ENCODE peak calls at places on chromosome 2, in five cellular contexts. One of them, this sample, is unnamed.

GRCh38 chr2:150588210-150588870 is 100.9 kb upstream of the RND3 start:
- DNase-seq in K562: no peak
- DNase-seq in GM12878: no peak
- DNase-seq in HepG2: no peak
- DNase-seq in H1: no peak
- DNase-seq in this sample: no peak

GRCh38 chr2:172970660-172971059 is 105.0 kb upstream of the MAP3K20 start:
- DNase-seq in HepG2: no peak
- DNase-seq in K562: no peak
- DNase-seq in H1: no peak
- DNase-seq in GM12878: no peak
- DNase-seq in this sample: no peak

GRCh38 chr2:238174701-238175100 is 15.9 kb downstream of the ERFE start:
- DNase-seq in HepG2: no peak
- DNase-seq in GM12878: no peak
- DNase-seq in H1: no peak
- DNase-seq in K562: no peak
- DNase-seq in this sample: no peak

GRCh38 chr2:26344581-26345283 is 1.2 kb upstream of the SELENOI start:
- DNase-seq in K562: peak; percentile 27
- DNase-seq in GM12878: no peak
- DNase-seq in H1: no peak
- DNase-seq in HepG2: peak; percentile 63
- DNase-seq in this sample: peak; percentile 73

GRCh38 chr2:74671479-74671878 is 17.4 kb downstream of the SEMA4F start:
- DNase-seq in HepG2: no peak
- DNase-seq in H1: no peak
- DNase-seq in K562: no peak
- DNase-seq in GM12878: no peak
- DNase-seq in this sample: no peak

GRCh38 chr2:138071720-138072719 is 107.7 kb downstream of the HNMT start:
- DNase-seq in H1: no peak
- DNase-seq in HepG2: peak; percentile 39
- DNase-seq in GM12878: no peak
- DNase-seq in K562: no peak
- DNase-seq in this sample: no peak

GRCh38 chr2:128374001-128374710 is 55.5 kb upstream of the HS6ST1 start:
- DNase-seq in HepG2: peak; percentile 32
- DNase-seq in H1: no peak
- DNase-seq in K562: no peak
- DNase-seq in GM12878: no peak
- DNase-seq in this sample: no peak

GRCh38 chr2:225328192-225328591 is 71.3 kb upstream of the NYAP2 start:
- DNase-seq in H1: no peak
- DNase-seq in K562: no peak
- DNase-seq in HepG2: peak; percentile 6
- DNase-seq in GM12878: no peak
- DNase-seq in this sample: no peak

GRCh38 chr2:20148841-20149702 is 75.9 kb downstream of the SDC1 start:
- DNase-seq in H1: no peak
- DNase-seq in HepG2: no peak
- DNase-seq in GM12878: no peak
- DNase-seq in K562: no peak
- DNase-seq in this sample: no peak

GRCh38 chr2:138223321-138223720 is 259.0 kb downstream of the HNMT start:
- DNase-seq in HepG2: no peak
- DNase-seq in GM12878: no peak
- DNase-seq in K562: no peak
- DNase-seq in H1: no peak
- DNase-seq in this sample: no peak

GRCh38 chr2:178787155-178787554 is 20.1 kb downstream of the TTN start:
- DNase-seq in HepG2: no peak
- DNase-seq in H1: no peak
- DNase-seq in K562: no peak
- DNase-seq in GM12878: no peak
- DNase-seq in this sample: no peak

GRCh38 chr2:66574701-66575624 is 140.0 kb downstream of the MEIS1 start:
- DNase-seq in HepG2: peak; percentile 57
- DNase-seq in H1: no peak
- DNase-seq in K562: peak; percentile 52
- DNase-seq in GM12878: no peak
- DNase-seq in this sample: no peak

GRCh38 chr2:21369787-21370186 is 246.0 kb downstream of the TDRD15 start:
- DNase-seq in K562: no peak
- DNase-seq in GM12878: no peak
- DNase-seq in HepG2: no peak
- DNase-seq in H1: no peak
- DNase-seq in this sample: no peak

GRCh38 chr2:191521608-191522208 is 156.2 kb upstream of the NABP1 start:
- DNase-seq in GM12878: no peak
- DNase-seq in H1: no peak
- DNase-seq in HepG2: peak; percentile 40
- DNase-seq in K562: peak; percentile 24
- DNase-seq in this sample: peak; percentile 26

GRCh38 chr2:119230630-119231185 is 7.1 kb downstream of the STEAP3 start:
- DNase-seq in K562: no peak
- DNase-seq in HepG2: no peak
- DNase-seq in H1: no peak
- DNase-seq in GM12878: no peak
- DNase-seq in this sample: no peak

GRCh38 chr2:33607137-33607781 is 8.2 kb upstream of the FAM98A start:
- DNase-seq in GM12878: no peak
- DNase-seq in K562: no peak
- DNase-seq in HepG2: no peak
- DNase-seq in H1: no peak
- DNase-seq in this sample: no peak

GRCh38 chr2:309148-309969 is 21.5 kb upstream of the ALKAL2 start:
- DNase-seq in K562: no peak
- DNase-seq in H1: peak; percentile 64
- DNase-seq in HepG2: no peak
- DNase-seq in GM12878: no peak
- DNase-seq in this sample: no peak

GRCh38 chr2:189466656-189467055 is 25.4 kb downstream of the WDR75 start:
- DNase-seq in GM12878: no peak
- DNase-seq in K562: peak; percentile 17
- DNase-seq in H1: no peak
- DNase-seq in HepG2: peak; percentile 55
- DNase-seq in this sample: no peak

GRCh38 chr2:178891265-178891958 is 84.2 kb upstream of the TTN start:
- DNase-seq in H1: peak; percentile 27
- DNase-seq in K562: peak; percentile 70
- DNase-seq in GM12878: peak; percentile 33
- DNase-seq in HepG2: peak; percentile 39
- DNase-seq in this sample: peak; percentile 59

GRCh38 chr2:159516241-159516758 is 100.0 kb downstream of the BAZ2B start:
- DNase-seq in HepG2: peak; percentile 35
- DNase-seq in H1: no peak
- DNase-seq in GM12878: peak; percentile 45
- DNase-seq in K562: no peak
- DNase-seq in this sample: peak; percentile 78

GRCh38 chr2:229245013-229245412 is 26.1 kb downstream of the PID1 start:
- DNase-seq in H1: no peak
- DNase-seq in GM12878: no peak
- DNase-seq in K562: no peak
- DNase-seq in HepG2: no peak
- DNase-seq in this sample: no peak

GRCh38 chr2:221467610-221468009 is 104.5 kb downstream of the EPHA4 start:
- DNase-seq in GM12878: no peak
- DNase-seq in K562: no peak
- DNase-seq in HepG2: no peak
- DNase-seq in H1: no peak
- DNase-seq in this sample: no peak

GRCh38 chr2:166375736-166376487 is at the start of gene SCN9A:
- DNase-seq in GM12878: no peak
- DNase-seq in K562: peak; percentile 90
- DNase-seq in HepG2: peak; percentile 82
- DNase-seq in H1: peak; percentile 67
- DNase-seq in this sample: no peak

GRCh38 chr2:27831279-27832050 is 58.7 kb downstream of the RBKS start:
- DNase-seq in HepG2: no peak
- DNase-seq in K562: no peak
- DNase-seq in GM12878: no peak
- DNase-seq in H1: no peak
- DNase-seq in this sample: no peak

DNA sequence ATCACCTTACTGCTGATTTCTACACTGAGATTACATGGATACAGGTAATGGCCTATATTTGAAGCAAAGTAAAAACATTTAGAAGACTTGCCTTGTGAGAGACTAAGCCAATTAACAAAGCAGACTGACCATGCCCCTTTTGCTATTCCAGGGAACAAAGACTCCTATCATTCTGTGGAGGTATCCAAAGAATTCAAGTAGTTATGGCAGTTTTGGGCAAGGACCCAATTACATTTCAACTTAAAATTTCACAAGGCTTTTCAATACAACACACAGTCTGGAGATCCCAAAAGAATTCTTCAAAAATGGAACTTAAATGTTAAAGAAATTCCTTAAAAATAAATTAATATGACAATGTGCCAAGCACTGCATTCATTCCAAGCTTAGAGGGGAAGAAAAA is 109.2 kb upstream of the CHRNA1 start:
- DNase-seq in HepG2: no peak
- DNase-seq in H1: no peak
- DNase-seq in K562: no peak
- DNase-seq in GM12878: no peak
- DNase-seq in this sample: no peak
- TF ChIP-seq ATF3 in HepG2: no peak
- TF ChIP-seq ATF3 in H1: no peak
- TF ChIP-seq ATF3 in K562: no peak
- TF ChIP-seq ATF3 in GM12878: no peak
- TF ChIP-seq ATF3 in this sample: no peak

GRCh38 chr2:158498749-158499136 is 42.0 kb downstream of the PKP4 start:
- DNase-seq in GM12878: no peak
- DNase-seq in H1: no peak
- DNase-seq in HepG2: no peak
- DNase-seq in K562: no peak
- DNase-seq in this sample: no peak
- TF ChIP-seq POLR2AphosphoS5 in GM12878: no peak
- TF ChIP-seq POLR2AphosphoS5 in H1: no peak
- TF ChIP-seq POLR2AphosphoS5 in HepG2: no peak
- TF ChIP-seq POLR2AphosphoS5 in K562: no peak
- TF ChIP-seq POLR2AphosphoS5 in this sample: no peak

GRCh38 chr2:241814571-241815476 is 5.8 kb downstream of the NEU4 start:
- DNase-seq in H1: no peak
- DNase-seq in K562: no peak
- DNase-seq in GM12878: no peak
- DNase-seq in HepG2: no peak
- DNase-seq in this sample: no peak
- TF ChIP-seq ATF3 in H1: no peak
- TF ChIP-seq ATF3 in K562: no peak
- TF ChIP-seq ATF3 in GM12878: no peak
- TF ChIP-seq ATF3 in HepG2: no peak
- TF ChIP-seq ATF3 in this sample: no peak

GRCh38 chr2:67645280-67646255 is 248.4 kb downstream of the ETAA1 start:
- DNase-seq in K562: no peak
- DNase-seq in HepG2: no peak
- DNase-seq in GM12878: no peak
- DNase-seq in H1: no peak
- DNase-seq in this sample: no peak

GRCh38 chr2:67649331-67650071 is 252.4 kb downstream of the ETAA1 start:
- DNase-seq in H1: no peak
- DNase-seq in HepG2: no peak
- DNase-seq in K562: no peak
- DNase-seq in GM12878: no peak
- DNase-seq in this sample: no peak

GRCh38 chr2:67652679-67653078 is 255.5 kb downstream of the ETAA1 start:
- DNase-seq in K562: no peak
- DNase-seq in GM12878: no peak
- DNase-seq in HepG2: no peak
- DNase-seq in H1: no peak
- DNase-seq in this sample: no peak

GRCh38 chr2:67646714-67647333 is 249.7 kb downstream of the ETAA1 start:
- DNase-seq in GM12878: no peak
- DNase-seq in H1: no peak
- DNase-seq in K562: no peak
- DNase-seq in HepG2: no peak
- DNase-seq in this sample: no peak

DNA sequence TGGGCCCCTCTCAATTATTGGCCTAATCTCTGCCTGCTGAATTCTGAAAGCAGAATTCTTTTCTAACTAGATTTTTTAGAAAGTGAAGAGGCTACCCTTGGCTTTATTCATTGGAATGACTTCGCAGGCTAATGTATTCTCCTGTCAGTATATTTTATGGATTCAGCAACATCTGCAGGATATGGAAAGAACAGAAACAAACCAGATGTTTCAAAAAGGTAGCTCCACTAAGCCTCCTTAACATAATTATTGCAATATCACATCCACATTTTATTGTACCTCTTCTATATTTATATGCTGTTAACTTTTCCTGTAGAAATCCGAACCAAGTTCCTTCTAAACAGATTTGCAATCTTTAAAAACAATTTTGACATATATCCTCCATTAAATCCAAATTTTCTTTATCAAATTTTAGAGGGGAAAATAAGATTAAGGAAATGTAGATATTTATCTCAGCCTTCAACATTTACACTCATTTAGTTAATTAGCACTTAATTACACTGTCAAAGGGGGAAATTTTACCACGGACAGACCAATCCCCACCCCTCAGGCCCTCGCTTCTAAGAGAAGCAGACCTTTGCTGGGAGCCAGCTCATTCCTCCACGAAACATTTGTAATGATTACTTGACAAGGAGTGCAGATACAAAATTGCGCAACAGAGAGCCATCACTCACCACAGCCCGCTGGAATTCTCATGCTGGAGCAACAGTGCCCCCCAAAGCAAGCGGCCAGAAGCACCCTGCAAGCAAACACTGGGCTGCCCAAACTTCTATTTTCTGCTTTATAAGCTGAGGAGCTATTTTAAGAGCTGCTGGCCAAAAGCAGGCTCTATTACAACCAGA is 253.4 kb downstream of the ETAA1 start:
- DNase-seq in K562: peak; percentile 22
- DNase-seq in H1: peak; percentile 38
- DNase-seq in GM12878: no peak
- DNase-seq in HepG2: peak; percentile 63
- DNase-seq in this sample: peak; percentile 6
- TF ChIP-seq POLR2AphosphoS5 in K562: no peak
- TF ChIP-seq POLR2AphosphoS5 in H1: no peak
- TF ChIP-seq POLR2AphosphoS5 in GM12878: no peak
- TF ChIP-seq POLR2AphosphoS5 in HepG2: no peak
- TF ChIP-seq POLR2AphosphoS5 in this sample: no peak

DNA sequence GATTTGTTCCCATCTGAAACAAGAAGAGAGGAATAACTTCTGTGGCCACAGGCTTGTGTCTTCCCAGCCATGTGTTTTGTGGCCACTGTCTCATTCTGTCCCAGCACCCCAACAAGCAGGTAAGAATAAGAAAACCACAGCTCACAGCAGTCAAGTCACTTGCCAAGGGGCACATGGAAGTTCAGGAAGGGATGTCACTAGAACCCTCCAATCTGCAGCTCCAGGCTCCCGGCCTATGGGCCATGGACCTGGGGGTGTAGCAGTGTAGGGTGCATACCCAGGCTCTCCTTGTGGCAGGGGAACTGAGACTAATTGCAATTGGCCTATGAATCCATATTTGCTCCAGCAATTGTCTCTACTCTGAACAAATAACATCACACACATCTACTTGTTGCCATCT is 112.5 kb downstream of the TFCP2L1 start:
- DNase-seq in K562: no peak
- DNase-seq in HepG2: no peak
- DNase-seq in GM12878: no peak
- DNase-seq in H1: no peak
- DNase-seq in this sample: no peak
- TF ChIP-seq ATF3 in K562: no peak
- TF ChIP-seq ATF3 in HepG2: no peak
- TF ChIP-seq ATF3 in GM12878: no peak
- TF ChIP-seq ATF3 in H1: no peak
- TF ChIP-seq ATF3 in this sample: no peak